ENCODE peak calls at places on chromosomes 7 and 10, in four cellular contexts. Z is H1, F is GM12878, J is HCT116. L is an unnamed sample. For H3K4me1, the result is how much of the 10 kb centered on the place peaks cover.

GRCh38 chr7:67392596-67393438 is 396.2 kb downstream of the TYW1 start:
- DNase-seq in F (no peak), J (no peak), Z (no peak), L (peak)

GRCh38 chr7:69403169-69403568 is 195.1 kb upstream of the AUTS2 start:
- DNase-seq in F (no peak), Z (no peak), J (no peak), L (peak)

GRCh38 chr10:119644215-119644826 is 6.9 kb upstream of the BAG3 start:
- DNase-seq in Z (peak), F (no peak), J (no peak), L (no peak)

GRCh38 chr7:128030263-128030998 is 806 bp downstream of the LRRC4 start:
- DNase-seq in F (no peak), J (no peak), Z (peak), L (no peak)

GRCh38 chr7:111832159-111832558 is 269.9 kb upstream of the IMMP2L start:
- DNase-seq in F (no peak), J (no peak), Z (no peak), L (no peak)

GRCh38 chr7:77276120-77276519 is 76.5 kb upstream of the FGL2 start:
- DNase-seq in J (no peak), Z (no peak), F (no peak), L (no peak)

GRCh38 chr7:150875791-150876190 is 23.5 kb downstream of the AOC1 start:
- DNase-seq in J (peak), F (no peak), Z (no peak), L (no peak)

GRCh38 chr7:127598318-127598717 is 4.8 kb downstream of the FSCN3 start:
- DNase-seq in J (peak), Z (peak), F (no peak), L (no peak)

GRCh38 chr10:37289833-37290464 is 164.6 kb downstream of the ANKRD30A start:
- DNase-seq in F (no peak), J (no peak), Z (no peak), L (no peak)

DNA sequence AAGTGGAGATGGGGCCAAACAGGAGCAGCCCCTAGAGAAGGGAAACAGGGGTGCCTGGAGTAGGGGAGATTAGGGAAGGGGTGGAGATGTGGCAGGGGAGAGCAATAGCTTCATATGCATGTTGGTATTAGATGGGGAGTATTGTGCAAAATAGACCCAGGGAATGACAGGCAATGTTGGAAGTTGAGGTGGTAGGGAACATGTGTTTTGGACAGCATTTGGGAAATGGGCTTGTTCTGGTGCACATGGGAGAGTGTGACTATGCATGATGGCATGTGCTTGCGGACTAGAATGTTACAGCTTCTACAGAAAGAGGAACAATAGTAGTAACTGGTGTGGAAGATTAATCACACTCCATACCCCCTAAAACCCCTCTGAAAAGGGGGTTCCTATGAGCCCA is 10.4 kb downstream of the PAX2 start:
- DNase-seq in F (no peak), Z (no peak), J (no peak), L (no peak)
- TF ChIP-seq ZNF274 in F (no peak), Z (no peak), J (no peak), L (no peak)

DNA sequence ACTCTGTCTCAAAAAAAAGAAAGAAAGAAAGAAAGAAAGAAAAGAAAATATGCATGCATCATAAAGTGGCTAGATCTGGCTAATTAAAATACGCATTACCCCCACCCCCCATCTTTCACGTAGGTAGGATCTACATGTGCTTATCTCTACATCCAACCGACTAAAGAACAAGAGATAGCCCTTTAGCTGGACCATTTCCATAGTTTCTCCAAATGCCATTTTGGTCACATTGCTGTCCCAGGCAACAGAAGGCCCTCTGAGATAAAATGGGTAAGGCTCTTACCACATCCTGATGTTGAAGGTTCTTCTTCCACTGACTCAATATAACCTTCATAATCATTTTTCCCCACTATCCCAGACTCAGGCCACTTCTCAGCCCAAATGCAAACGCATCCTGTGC is 31.5 kb downstream of the PIK3AP1 start:
- DNase-seq in Z (no peak), F (no peak), J (no peak), L (no peak)
- H3K4me1 ChIP-seq in Z (under half), F (under half), J (under half), L (under half)

DNA sequence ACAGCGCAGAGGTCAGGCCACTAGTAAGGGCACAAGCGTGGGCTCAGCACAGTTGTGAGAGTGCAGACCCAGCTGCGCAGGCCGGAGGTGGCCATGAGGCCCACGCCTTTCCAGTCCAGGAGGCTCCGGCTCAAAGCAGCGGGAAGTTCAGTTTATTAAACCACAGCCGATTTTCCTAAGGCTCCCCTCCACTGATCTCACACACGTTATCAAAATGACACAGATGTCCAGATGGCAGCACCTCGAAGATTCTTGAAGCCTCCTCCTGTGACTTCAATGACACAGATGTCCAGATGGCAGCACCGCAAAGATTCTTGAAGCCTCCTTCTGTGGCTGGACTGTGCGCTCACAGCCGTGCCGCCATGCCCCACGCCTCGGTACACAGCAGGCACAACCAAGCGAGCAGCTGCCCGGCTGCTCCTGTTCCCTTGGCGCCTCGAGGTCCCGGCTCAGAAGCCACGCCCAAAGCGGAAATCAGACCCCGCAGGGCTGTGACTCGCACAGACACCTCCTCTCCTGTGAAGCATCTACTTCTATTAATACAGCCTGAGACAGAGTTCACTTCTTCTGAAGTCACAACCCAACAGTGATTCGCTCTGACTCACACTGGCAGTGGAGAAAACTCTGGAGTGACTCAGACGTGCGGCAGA is 122.7 kb downstream of the MAD1L1 start:
- DNase-seq in J (peak), F (peak), Z (no peak), L (no peak)
- H3K9ac ChIP-seq in J (peak), F (peak), Z (no peak), L (no peak)

GRCh38 chr10:111835562-111835961 is 348.0 kb downstream of the GPAM start:
- DNase-seq in Z (no peak), J (no peak), F (no peak), L (no peak)
- TF ChIP-seq ZNF274 in Z (no peak), J (no peak), F (no peak), L (no peak)

GRCh38 chr10:109913351-109913902 is 9.9 kb downstream of the XPNPEP1 start:
- DNase-seq in F (no peak), Z (no peak), J (no peak), L (no peak)

GRCh38 chr10:109914966-109915365 is 8.3 kb downstream of the XPNPEP1 start:
- DNase-seq in J (peak), Z (no peak), F (peak), L (no peak)

GRCh38 chr10:109919224-109919623 is 4.1 kb downstream of the XPNPEP1 start:
- DNase-seq in J (no peak), F (no peak), Z (no peak), L (no peak)

GRCh38 chr10:109912335-109913282 is 10.7 kb downstream of the XPNPEP1 start:
- DNase-seq in F (peak), Z (no peak), J (no peak), L (no peak)

GRCh38 chr10:109915566-109915965 is 7.7 kb downstream of the XPNPEP1 start:
- DNase-seq in F (no peak), J (no peak), Z (no peak), L (no peak)
- H3K4me1 ChIP-seq in F (half or more), J (under half), Z (under half), L (under half)

L was measured in NT2/D1.